ENCODE peak calls at places on chromosome 3, in four cellular contexts. Q, N, V and E are unnamed samples.

GRCh38 chr3:177144922-177145321 is 52.4 kb downstream of the TBL1XR1 start:
- DNase-seq in Q (no peak), N (no peak), V (no peak), E (no peak)

GRCh38 chr3:78644847-78645246 is 1123.0 kb downstream of the ROBO1 start:
- DNase-seq in Q (no peak), N (no peak), V (no peak), E (no peak)

GRCh38 chr3:4138150-4138783 is 164.9 kb upstream of the SETMAR start:
- DNase-seq in Q (no peak), N (no peak), V (no peak), E (no peak)

GRCh38 chr3:184284696-184285095 is 8.9 kb downstream of the ECE2 start:
- DNase-seq in Q (no peak), N (peak), V (no peak), E (peak)

GRCh38 chr3:18222686-18223085 is 202.5 kb downstream of the SATB1 start:
- DNase-seq in Q (no peak), N (no peak), V (no peak), E (no peak)

GRCh38 chr3:40557558-40558161 is 32.9 kb downstream of the ZNF621 start:
- DNase-seq in Q (no peak), N (no peak), V (no peak), E (no peak)

GRCh38 chr3:65855370-65856100 is 183.2 kb downstream of the MAGI1 start:
- DNase-seq in Q (no peak), N (no peak), V (no peak), E (no peak)

GRCh38 chr3:106331636-106332035 is 462.8 kb upstream of the CBLB start:
- DNase-seq in Q (no peak), N (no peak), V (no peak), E (no peak)

GRCh38 chr3:169402667-169403360 is 260.7 kb downstream of the MECOM start:
- DNase-seq in Q (no peak), N (no peak), V (no peak), E (no peak)

GRCh38 chr3:194275231-194275671 is 75.9 kb downstream of the CPN2 start:
- DNase-seq in Q (peak), N (no peak), V (no peak), E (no peak)

GRCh38 chr3:153744884-153745283 is 376.3 kb upstream of the ARHGEF26 start:
- DNase-seq in Q (no peak), N (no peak), V (no peak), E (no peak)

GRCh38 chr3:10508235-10508618 is 2.8 kb upstream of the ATP2B2 start:
- DNase-seq in Q (no peak), N (no peak), V (no peak), E (no peak)

GRCh38 chr3:115113367-115113766 is 33.7 kb downstream of the ZBTB20 start:
- DNase-seq in Q (no peak), N (peak), V (no peak), E (no peak)

GRCh38 chr3:129616291-129616690 is 9.8 kb upstream of the PLXND1 start:
- DNase-seq in Q (peak), N (no peak), V (no peak), E (no peak)

GRCh38 chr3:13608969-13609725 is 60.2 kb downstream of the FBLN2 start:
- DNase-seq in Q (no peak), N (no peak), V (no peak), E (no peak)

GRCh38 chr3:81502251-81502650 is 259.2 kb downstream of the GBE1 start:
- DNase-seq in Q (no peak), N (no peak), V (no peak), E (no peak)

GRCh38 chr3:180594631-180595348 is 7.2 kb upstream of the TTC14 start:
- DNase-seq in Q (no peak), N (no peak), V (no peak), E (peak)

GRCh38 chr3:170999737-171000242 is 26.7 kb downstream of the SLC2A2 start:
- DNase-seq in Q (no peak), N (no peak), V (no peak), E (peak)

GRCh38 chr3:190684776-190685175 is 170.9 kb downstream of the IL1RAP start:
- DNase-seq in Q (no peak), N (no peak), V (no peak), E (no peak)

GRCh38 chr3:6791161-6791560 is 69.8 kb upstream of the GRM7 start:
- DNase-seq in Q (no peak), N (no peak), V (no peak), E (peak)

GRCh38 chr3:38036906-38037305 is 2.1 kb upstream of the DLEC1 start:
- DNase-seq in Q (no peak), N (no peak), V (no peak), E (no peak)

GRCh38 chr3:72082121-72082715 is 297.3 kb upstream of the PROK2 start:
- DNase-seq in Q (no peak), N (peak), V (no peak), E (no peak)

GRCh38 chr3:50390523-50391177 is 31.3 kb upstream of the TMEM115 start:
- DNase-seq in Q (peak), N (no peak), V (no peak), E (no peak)

GRCh38 chr3:72270072-72270611 is 485.2 kb upstream of the PROK2 start:
- DNase-seq in Q (peak), N (peak), V (no peak), E (peak)

GRCh38 chr3:27521179-27521871 is 37.1 kb upstream of the SLC4A7 start:
- DNase-seq in Q (no peak), N (peak), V (no peak), E (peak)

GRCh38 chr3:151386063-151386462 is 1.5 kb upstream of the P2RY12 start:
- DNase-seq in Q (no peak), N (no peak), V (no peak), E (no peak)

GRCh38 chr3:113844622-113845222 is 6.1 kb downstream of the GRAMD1C start:
- DNase-seq in Q (no peak), N (no peak), V (no peak), E (peak)

GRCh38 chr3:52405601-52406115 is 39.2 kb downstream of the SEMA3G start:
- DNase-seq in Q (peak), N (no peak), V (no peak), E (no peak)

GRCh38 chr3:143693506-143693905 is 154.8 kb downstream of the SLC9A9 start:
- DNase-seq in Q (no peak), N (no peak), V (no peak), E (no peak)

GRCh38 chr3:116863270-116863770 is 153.7 kb downstream of the TUSC7 start:
- DNase-seq in Q (no peak), N (no peak), V (no peak), E (no peak)

GRCh38 chr3:133494469-133494868 is 79.0 kb upstream of the CDV3 start:
- DNase-seq in Q (no peak), N (peak), V (no peak), E (no peak)
- TF ChIP-seq CTCF in Q (no peak), N (no peak), V (no peak), E (peak)

GRCh38 chr3:17195192-17195611 is 310.4 kb downstream of the PLCL2 start:
- DNase-seq in Q (no peak), N (no peak), V (no peak), E (peak)

GRCh38 chr3:17201538-17201937 is 316.8 kb downstream of the PLCL2 start:
- DNase-seq in Q (no peak), N (peak), V (no peak), E (no peak)

GRCh38 chr3:17194116-17194515 is 309.4 kb downstream of the PLCL2 start:
- DNase-seq in Q (no peak), N (no peak), V (no peak), E (no peak)

GRCh38 chr3:17192995-17193394 is 308.2 kb downstream of the PLCL2 start:
- DNase-seq in Q (no peak), N (no peak), V (no peak), E (no peak)

GRCh38 chr3:17195856-17196604 is 311.3 kb downstream of the PLCL2 start:
- DNase-seq in Q (no peak), N (peak), V (no peak), E (peak)
- TF ChIP-seq CTCF in Q (no peak), N (no peak), V (no peak), E (peak)

DNA sequence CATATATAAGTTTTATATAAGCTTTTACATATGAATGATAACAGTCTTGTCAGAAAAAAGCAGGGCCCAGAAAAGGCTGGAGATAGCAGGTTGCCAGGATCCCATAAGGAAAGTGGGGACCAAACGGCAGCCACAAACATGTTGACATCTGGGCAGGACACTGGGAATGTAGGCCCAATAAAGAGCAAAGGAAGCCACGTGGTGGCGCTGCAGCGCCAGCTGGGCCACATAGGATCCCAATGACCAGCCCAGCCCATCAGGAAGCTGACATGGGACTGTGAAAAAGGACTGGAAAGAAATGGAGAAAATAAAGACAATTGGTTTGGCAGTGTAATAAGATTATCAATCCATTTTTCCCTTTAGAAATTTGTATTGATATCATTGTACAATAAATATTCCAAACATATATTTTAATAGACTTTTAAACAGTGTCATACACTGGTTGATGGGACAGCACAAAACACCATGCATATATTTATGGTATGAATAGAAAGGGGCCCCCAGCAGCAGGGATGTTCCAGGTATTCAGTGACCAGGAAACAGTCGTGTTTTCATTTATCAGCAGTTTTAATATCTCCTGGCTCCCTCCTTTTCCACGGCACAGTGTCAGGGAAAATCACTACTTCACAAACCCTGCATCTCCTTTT is 89.0 kb upstream of the STRIT1 start:
- DNase-seq in Q (peak), N (peak), V (no peak), E (peak)
- TF ChIP-seq CTCF in Q (no peak), N (peak), V (no peak), E (peak)

GRCh38 chr3:185744997-185745843 is 79.6 kb downstream of the IGF2BP2 start:
- DNase-seq in Q (no peak), N (no peak), V (no peak), E (peak)
- TF ChIP-seq CTCF in Q (no peak), N (no peak), V (no peak), E (no peak)

GRCh38 chr3:138010273-138010590 is 267 bp downstream of the CLDN18 start:
- DNase-seq in Q (no peak), N (no peak), V (no peak), E (no peak)

GRCh38 chr3:138009476-138010272 is at the start of gene CLDN18:
- DNase-seq in Q (no peak), N (no peak), V (no peak), E (peak)

GRCh38 chr3:138003069-138003468 is 6.9 kb upstream of the CLDN18 start:
- DNase-seq in Q (no peak), N (no peak), V (no peak), E (no peak)

GRCh38 chr3:138007898-138008297 is 2.1 kb upstream of the CLDN18 start:
- DNase-seq in Q (no peak), N (no peak), V (no peak), E (no peak)

DNA sequence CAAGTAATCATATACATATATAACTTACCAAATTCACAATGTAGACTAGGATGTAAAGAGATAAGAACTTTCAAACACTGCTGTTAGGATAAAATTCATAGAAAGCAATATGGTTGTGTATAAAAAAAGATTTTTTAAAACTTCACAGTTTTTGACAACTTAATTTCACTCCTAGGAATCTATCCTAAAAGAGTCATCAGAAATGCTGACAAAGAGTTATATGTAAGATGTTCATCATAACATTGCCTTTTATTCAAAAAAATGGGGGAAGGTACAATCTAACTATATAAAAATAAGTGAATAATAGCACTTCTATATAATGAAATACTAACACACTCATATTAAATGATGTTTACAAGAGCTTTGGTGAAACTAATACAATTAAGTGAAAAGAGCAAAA is 4.3 kb upstream of the CLDN18 start:
- DNase-seq in Q (no peak), N (no peak), V (no peak), E (no peak)
- TF ChIP-seq CTCF in Q (no peak), N (no peak), V (no peak), E (no peak)